ENCODE peak calls at places on chromosomes 13 and 19, in seven cellular contexts. T is mesothelial cell of epicardium; B is foreskin fibroblast; M is CD4-positive, alpha-beta T cell; L is fibroblast of lung; Q is AG09309; V is astrocyte of the spinal cord. H is an unnamed sample.

GRCh38 chr13:42924290-42924803 is 67.7 kb downstream of the EPSTI1 start:
- DNase-seq in T (no peak), B (no peak), M (no peak), L (no peak), Q (no peak), V (no peak), H (no peak)

GRCh38 chr13:88919970-88920628 is 1248.9 kb downstream of the SLITRK5 start:
- DNase-seq in T (no peak), B (no peak), M (no peak), L (no peak), Q (no peak), V (no peak), H (no peak)

GRCh38 chr13:113545455-113545930 is 39.1 kb upstream of the TFDP1 start:
- DNase-seq in T (no peak), B (peak), M (no peak), L (peak), Q (peak), V (peak), H (no peak)

GRCh38 chr13:103009061-103009840 is 57.0 kb downstream of the SLC10A2 start:
- DNase-seq in T (no peak), B (peak), M (no peak), L (no peak), Q (no peak), V (no peak), H (no peak)

GRCh38 chr19:48244289-48244688 is 11.4 kb downstream of the CARD8 start:
- DNase-seq in T (no peak), B (no peak), M (peak), L (peak), Q (no peak), V (peak), H (no peak)

GRCh38 chr13:33514362-33514761 is 228.8 kb upstream of the STARD13 start:
- DNase-seq in T (no peak), B (no peak), M (no peak), L (no peak), Q (no peak), V (no peak), H (no peak)

GRCh38 chr13:36370108-36370429 is 23.9 kb upstream of the SPART start:
- DNase-seq in T (no peak), B (peak), M (no peak), L (peak), Q (no peak), V (no peak), H (no peak)

GRCh38 chr19:2129892-2130770 is 21.2 kb downstream of the AP3D1 start:
- DNase-seq in T (no peak), B (no peak), M (no peak), L (no peak), Q (no peak), V (no peak), H (no peak)

GRCh38 chr19:41924151-41925145 is 3.8 kb downstream of the ERFL start:
- DNase-seq in T (no peak), B (no peak), M (no peak), L (no peak), Q (no peak), V (no peak), H (no peak)

GRCh38 chr13:27953671-27954405 is 15.3 kb downstream of the CDX2 start:
- DNase-seq in T (peak), B (peak), M (peak), L (peak), Q (peak), V (peak), H (peak)

GRCh38 chr13:44188257-44188656 is 185.4 kb upstream of the SERP2 start:
- DNase-seq in T (no peak), B (peak), M (no peak), L (peak), Q (no peak), V (peak), H (no peak)

GRCh38 chr19:39825531-39826076 is 8.4 kb downstream of the DYRK1B start:
- DNase-seq in T (no peak), B (no peak), M (no peak), L (no peak), Q (no peak), V (no peak), H (no peak)

GRCh38 chr19:15463865-15464371 is 426 bp downstream of the RASAL3 start:
- DNase-seq in T (no peak), B (no peak), M (peak), L (no peak), Q (no peak), V (no peak), H (peak)

GRCh38 chr19:52936151-52936957 is 13.1 kb upstream of the ZNF888 start:
- DNase-seq in T (no peak), B (no peak), M (no peak), L (no peak), Q (no peak), V (no peak), H (no peak)

GRCh38 chr13:101053694-101054093 is 362.6 kb downstream of the NALCN start:
- DNase-seq in T (no peak), B (no peak), M (no peak), L (peak), Q (no peak), V (no peak), H (no peak)

GRCh38 chr19:13262450-13262849 is 112.2 kb downstream of the IER2 start:
- DNase-seq in T (no peak), B (peak), M (no peak), L (peak), Q (peak), V (peak), H (peak)

GRCh38 chr13:108877300-108877699 is 247.9 kb downstream of the MYO16 start:
- DNase-seq in T (no peak), B (peak), M (no peak), L (peak), Q (no peak), V (peak), H (no peak)

GRCh38 chr13:100594731-100595130 is 6.1 kb upstream of the GGACT start:
- DNase-seq in T (no peak), B (no peak), M (no peak), L (no peak), Q (no peak), V (no peak), H (no peak)

GRCh38 chr13:24684600-24684998 is 4.4 kb downstream of the ATP12A start:
- DNase-seq in T (no peak), B (no peak), M (no peak), L (no peak), Q (no peak), V (peak), H (peak)

GRCh38 chr13:89827552-89827951 is 1519.9 kb upstream of the MIR17HG start:
- DNase-seq in T (no peak), B (no peak), M (no peak), L (no peak), Q (no peak), V (no peak), H (no peak)

GRCh38 chr13:100734194-100734720 is 59.7 kb upstream of the TMTC4 start:
- DNase-seq in T (no peak), B (no peak), M (no peak), L (no peak), Q (no peak), V (no peak), H (no peak)

GRCh38 chr19:30703645-30704044 is 331.5 kb downstream of the ZNF536 start:
- DNase-seq in T (no peak), B (no peak), M (no peak), L (no peak), Q (no peak), V (no peak), H (no peak)

GRCh38 chr19:36939153-36939552 is 23.0 kb downstream of the ZNF568 start:
- DNase-seq in T (no peak), B (no peak), M (no peak), L (no peak), Q (no peak), V (no peak), H (no peak)

GRCh38 chr13:44815507-44816074 is 173.7 kb downstream of the NUFIP1 start:
- DNase-seq in T (no peak), B (peak), M (no peak), L (peak), Q (peak), V (peak), H (peak)

GRCh38 chr19:30556230-30556711 is 184.1 kb downstream of the ZNF536 start:
- DNase-seq in T (no peak), B (peak), M (no peak), L (no peak), Q (no peak), V (no peak), H (no peak)

GRCh38 chr13:89571676-89572075 is 1775.8 kb upstream of the MIR17HG start:
- DNase-seq in T (no peak), B (no peak), M (no peak), L (no peak), Q (no peak), V (no peak), H (no peak)

GRCh38 chr19:33818426-33818825 is 21.8 kb downstream of the KCTD15 start:
- DNase-seq in T (no peak), B (no peak), M (no peak), L (no peak), Q (no peak), V (no peak), H (no peak)

GRCh38 chr13:23678768-23679167 is 108.6 kb downstream of the TNFRSF19 start:
- DNase-seq in T (no peak), B (no peak), M (no peak), L (peak), Q (no peak), V (no peak), H (no peak)

GRCh38 chr13:108560092-108560491 is 69.3 kb upstream of the MYO16 start:
- DNase-seq in T (no peak), B (no peak), M (no peak), L (no peak), Q (no peak), V (no peak), H (no peak)

GRCh38 chr19:2253106-2254051 is 2.8 kb downstream of the JSRP1 start:
- DNase-seq in T (no peak), B (no peak), M (no peak), L (no peak), Q (no peak), V (no peak), H (peak)

GRCh38 chr13:90232291-90232690 is 1115.2 kb upstream of the MIR17HG start:
- DNase-seq in T (no peak), B (no peak), M (no peak), L (peak), Q (no peak), V (no peak), H (no peak)

GRCh38 chr19:48668332-48668731 is 4.5 kb downstream of the NTN5 start:
- DNase-seq in T (no peak), B (no peak), M (no peak), L (no peak), Q (no peak), V (no peak), H (no peak)

GRCh38 chr13:31012285-31013024 is 80.0 kb downstream of the TEX26 start:
- DNase-seq in T (no peak), B (peak), M (no peak), L (no peak), Q (no peak), V (peak), H (no peak)

GRCh38 chr13:29436291-29436690 is 159.2 kb downstream of the SLC7A1 start:
- DNase-seq in T (no peak), B (peak), M (no peak), L (peak), Q (no peak), V (peak), H (no peak)

GRCh38 chr19:40265055-40265762 is 19.9 kb downstream of the AKT2 start:
- DNase-seq in T (no peak), B (no peak), M (no peak), L (no peak), Q (no peak), V (no peak), H (no peak)

GRCh38 chr13:76884167-76884566 is 2.0 kb downstream of the KCTD12 start:
- DNase-seq in T (no peak), B (peak), M (no peak), L (peak), Q (no peak), V (peak), H (no peak)

GRCh38 chr13:31965361-31966066 is 66.1 kb upstream of the FRY start:
- DNase-seq in T (no peak), B (peak), M (no peak), L (peak), Q (no peak), V (peak), H (peak)

GRCh38 chr19:7533925-7534480 is 1.5 kb upstream of the PNPLA6 start:
- DNase-seq in T (no peak), B (peak), M (peak), L (peak), Q (peak), V (peak), H (peak)

GRCh38 chr19:17332677-17333581 is 1.7 kb downstream of the ANO8 start:
- DNase-seq in T (no peak), B (peak), M (peak), L (peak), Q (no peak), V (peak), H (peak)

GRCh38 chr13:66972659-66973058 is 257.5 kb downstream of the PCDH9 start:
- DNase-seq in T (no peak), B (no peak), M (no peak), L (peak), Q (no peak), V (peak), H (no peak)

GRCh38 chr13:50167224-50167947 is 152.1 kb downstream of the KCNRG start:
- DNase-seq in T (no peak), B (no peak), M (no peak), L (peak), Q (no peak), V (no peak), H (peak)
- TF ChIP-seq CTCF in T (no peak), B (no peak), M (no peak), L (no peak), Q (peak), V (no peak), H (peak)

GRCh38 chr19:8826371-8826770 is 5.7 kb downstream of the ZNF558 start:
- DNase-seq in T (no peak), B (no peak), M (no peak), L (no peak), Q (no peak), V (no peak), H (no peak)
- TF ChIP-seq CTCF in T (no peak), B (no peak), M (no peak), L (no peak), Q (no peak), V (no peak), H (no peak)

GRCh38 chr13:51999525-51999924 is 11.7 kb downstream of the ATP7B start:
- DNase-seq in T (no peak), B (no peak), M (no peak), L (peak), Q (no peak), V (no peak), H (no peak)

GRCh38 chr13:51997641-51998330 is 13.5 kb downstream of the ATP7B start:
- DNase-seq in T (no peak), B (no peak), M (no peak), L (no peak), Q (no peak), V (no peak), H (no peak)

GRCh38 chr13:51996660-51997059 is 14.6 kb downstream of the ATP7B start:
- DNase-seq in T (no peak), B (no peak), M (no peak), L (no peak), Q (no peak), V (no peak), H (no peak)

GRCh38 chr13:51998723-51999471 is 12.4 kb downstream of the ATP7B start:
- DNase-seq in T (no peak), B (no peak), M (no peak), L (no peak), Q (no peak), V (no peak), H (no peak)

DNA sequence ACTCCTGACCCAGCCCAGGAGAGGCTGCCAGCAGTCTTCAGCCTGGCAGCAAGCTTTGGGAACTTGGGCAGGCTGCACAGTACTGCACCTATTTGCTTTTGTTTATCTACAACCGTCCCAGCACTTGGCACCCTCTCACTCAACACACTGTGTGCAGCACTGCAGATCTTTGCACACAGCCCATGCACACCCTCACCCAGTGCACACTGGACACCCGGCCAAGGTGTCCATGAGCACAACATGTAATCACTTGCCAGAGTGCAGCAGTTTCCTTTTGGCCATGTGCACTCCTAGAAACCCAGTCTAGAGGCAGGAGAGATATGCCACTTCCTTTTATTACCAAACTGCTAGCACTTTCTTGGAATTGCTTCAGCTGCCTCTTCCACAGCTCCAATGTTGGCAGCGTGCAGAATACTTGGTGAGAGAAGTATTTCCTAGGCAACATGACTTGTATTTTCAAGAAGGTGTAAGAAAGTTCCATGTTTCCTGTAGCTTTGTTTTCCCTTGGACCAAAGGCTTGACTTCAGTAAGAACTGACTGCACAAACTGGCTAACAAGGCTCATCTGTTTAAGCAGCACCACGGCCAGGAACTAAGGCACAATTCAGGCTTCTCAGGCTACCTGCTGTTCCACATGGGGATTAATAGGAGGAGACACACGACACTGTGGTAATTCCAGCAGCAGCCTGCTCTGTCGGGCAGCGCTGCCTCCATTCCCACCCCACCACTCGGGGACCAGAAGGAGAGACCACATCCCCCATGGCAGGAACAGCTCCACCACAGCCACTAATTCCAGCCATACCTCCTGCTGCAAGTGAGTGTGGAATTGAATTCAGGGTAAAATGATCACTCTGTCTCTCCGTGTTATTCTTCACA is 15.3 kb downstream of the ATP7B start:
- DNase-seq in T (no peak), B (no peak), M (no peak), L (peak), Q (peak), V (peak), H (no peak)
- TF ChIP-seq CTCF in T (no peak), B (no peak), M (no peak), L (no peak), Q (no peak), V (no peak), H (no peak)

GRCh38 chr13:111288276-111288675 is 32.2 kb upstream of the TEX29 start:
- DNase-seq in T (no peak), B (no peak), M (no peak), L (no peak), Q (no peak), V (no peak), H (no peak)

GRCh38 chr13:111292710-111293485 is 27.5 kb upstream of the TEX29 start:
- DNase-seq in T (no peak), B (no peak), M (no peak), L (no peak), Q (no peak), V (no peak), H (no peak)

GRCh38 chr13:111289251-111289650 is 31.2 kb upstream of the TEX29 start:
- DNase-seq in T (no peak), B (no peak), M (no peak), L (no peak), Q (no peak), V (no peak), H (no peak)

GRCh38 chr13:111295896-111296295 is 24.5 kb upstream of the TEX29 start:
- DNase-seq in T (no peak), B (no peak), M (no peak), L (no peak), Q (no peak), V (no peak), H (no peak)

DNA sequence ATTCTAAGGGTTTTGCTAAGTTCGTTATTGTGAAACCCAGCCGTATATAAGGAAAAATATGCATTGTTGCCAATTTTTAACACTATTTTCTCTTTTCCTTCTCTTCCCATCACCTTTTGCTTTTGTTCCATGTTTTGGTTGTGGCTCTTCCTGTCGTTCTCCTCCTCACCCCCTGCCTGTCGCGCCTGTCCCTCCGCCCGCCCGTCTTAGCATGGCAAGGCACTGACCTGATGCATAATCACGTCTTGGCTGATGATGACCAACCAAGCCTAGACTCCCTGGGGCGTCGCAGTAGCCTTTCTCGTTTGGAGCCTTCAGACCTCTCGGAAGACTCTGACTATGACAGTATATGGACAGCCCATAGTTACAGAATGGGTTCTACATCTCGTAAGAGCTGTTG is 28.5 kb upstream of the TEX29 start:
- DNase-seq in T (no peak), B (no peak), M (no peak), L (no peak), Q (no peak), V (no peak), H (no peak)
- TF ChIP-seq CTCF in T (no peak), B (no peak), M (no peak), L (no peak), Q (no peak), V (no peak), H (no peak)

DNA sequence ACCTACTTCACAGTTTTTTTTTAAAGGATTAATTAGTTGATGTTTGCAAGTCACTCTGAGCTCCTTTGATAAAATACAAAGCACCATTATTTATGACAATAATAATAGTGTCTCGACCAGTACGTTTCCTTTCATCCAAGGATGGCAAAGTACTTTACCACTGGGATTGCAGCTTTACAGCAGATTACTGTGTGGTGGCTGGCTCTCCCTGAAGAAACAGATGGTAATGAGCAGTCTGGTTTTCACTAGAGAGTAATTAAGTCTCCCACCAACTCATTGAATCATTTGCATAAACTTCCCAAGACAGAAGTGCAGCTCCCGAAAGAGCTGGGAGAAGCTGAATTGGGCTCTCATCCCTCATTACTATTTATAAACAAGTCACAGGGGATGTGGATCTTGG is 48.7 kb downstream of the KLF5 start:
- DNase-seq in T (no peak), B (no peak), M (no peak), L (no peak), Q (no peak), V (no peak), H (no peak)
- TF ChIP-seq CTCF in T (no peak), B (no peak), M (no peak), L (no peak), Q (no peak), V (no peak), H (no peak)